ENCODE peak calls at places on chromosomes 3 and 15, in six cellular contexts. F is neuronal stem cell, G is mesendoderm, M is IMR-90, D is H9, S is mesenchymal stem cell. O is an unnamed sample.

GRCh38 chr3:129549006-129549800 is 6.2 kb downstream of the H1-8 start:
- DNase-seq in F (no peak), G (peak; percentile 59), M (peak; percentile 61), D (no peak), S (peak; percentile 61), O (no peak)

GRCh38 chr3:172213168-172213567 is 173.8 kb downstream of the FNDC3B start:
- DNase-seq in F (no peak), G (no peak), M (peak; percentile 81), D (no peak), S (peak; percentile 67), O (no peak)

GRCh38 chr3:66037330-66037985 is 1.3 kb downstream of the MAGI1 start:
- DNase-seq in F (no peak), G (peak; percentile 93), M (peak; percentile 64), D (peak; percentile 76), S (peak; percentile 67), O (peak; percentile 66)

GRCh38 chr3:10465161-10465560 is 40.2 kb downstream of the ATP2B2 start:
- DNase-seq in F (no peak), G (no peak), M (no peak), D (no peak), S (no peak), O (no peak)

GRCh38 chr3:48661501-48662139 is 1.1 kb downstream of the CELSR3 start:
- DNase-seq in F (peak; percentile 86), G (peak; percentile 70), M (peak; percentile 41), D (peak; percentile 87), S (peak; percentile 50), O (peak; percentile 98)

GRCh38 chr3:27201435-27201966 is 167.7 kb downstream of the NEK10 start:
- DNase-seq in F (no peak), G (no peak), M (no peak), D (no peak), S (no peak), O (no peak)

GRCh38 chr15:56869573-56869972 is 48.9 kb upstream of the TCF12 start:
- DNase-seq in F (no peak), G (peak; percentile 14), M (no peak), D (no peak), S (no peak), O (peak; percentile 61)

GRCh38 chr3:53255360-53255774 is 455 bp downstream of the TKT start:
- DNase-seq in F (no peak), G (no peak), M (no peak), D (no peak), S (peak; percentile 26), O (no peak)

GRCh38 chr3:24508423-24508839 is 13.8 kb upstream of the THRB start:
- DNase-seq in F (no peak), G (no peak), M (no peak), D (no peak), S (no peak), O (no peak)

GRCh38 chr3:51670053-51670666 is 892 bp upstream of the TEX264 start:
- DNase-seq in F (no peak), G (no peak), M (no peak), D (no peak), S (no peak), O (no peak)

GRCh38 chr3:56754753-56755365 is 46.9 kb downstream of the ARHGEF3 start:
- DNase-seq in F (no peak), G (no peak), M (no peak), D (no peak), S (no peak), O (no peak)

GRCh38 chr3:190175490-190175889 is 54.8 kb upstream of the P3H2 start:
- DNase-seq in F (no peak), G (no peak), M (peak; percentile 37), D (no peak), S (no peak), O (no peak)

GRCh38 chr15:36133686-36134085 is 445.7 kb upstream of the CDIN1 start:
- DNase-seq in F (no peak), G (no peak), M (peak; percentile 53), D (no peak), S (peak; percentile 46), O (no peak)

GRCh38 chr3:189298469-189299375 is 127.0 kb downstream of the TPRG1 start:
- DNase-seq in F (no peak), G (no peak), M (no peak), D (no peak), S (no peak), O (no peak)

GRCh38 chr3:139836656-139837464 is 98.1 kb upstream of the CLSTN2 start:
- DNase-seq in F (no peak), G (no peak), M (no peak), D (no peak), S (no peak), O (no peak)

GRCh38 chr3:49498239-49498638 is 28.2 kb downstream of the DAG1 start:
- DNase-seq in F (no peak), G (no peak), M (no peak), D (no peak), S (no peak), O (no peak)

DNA sequence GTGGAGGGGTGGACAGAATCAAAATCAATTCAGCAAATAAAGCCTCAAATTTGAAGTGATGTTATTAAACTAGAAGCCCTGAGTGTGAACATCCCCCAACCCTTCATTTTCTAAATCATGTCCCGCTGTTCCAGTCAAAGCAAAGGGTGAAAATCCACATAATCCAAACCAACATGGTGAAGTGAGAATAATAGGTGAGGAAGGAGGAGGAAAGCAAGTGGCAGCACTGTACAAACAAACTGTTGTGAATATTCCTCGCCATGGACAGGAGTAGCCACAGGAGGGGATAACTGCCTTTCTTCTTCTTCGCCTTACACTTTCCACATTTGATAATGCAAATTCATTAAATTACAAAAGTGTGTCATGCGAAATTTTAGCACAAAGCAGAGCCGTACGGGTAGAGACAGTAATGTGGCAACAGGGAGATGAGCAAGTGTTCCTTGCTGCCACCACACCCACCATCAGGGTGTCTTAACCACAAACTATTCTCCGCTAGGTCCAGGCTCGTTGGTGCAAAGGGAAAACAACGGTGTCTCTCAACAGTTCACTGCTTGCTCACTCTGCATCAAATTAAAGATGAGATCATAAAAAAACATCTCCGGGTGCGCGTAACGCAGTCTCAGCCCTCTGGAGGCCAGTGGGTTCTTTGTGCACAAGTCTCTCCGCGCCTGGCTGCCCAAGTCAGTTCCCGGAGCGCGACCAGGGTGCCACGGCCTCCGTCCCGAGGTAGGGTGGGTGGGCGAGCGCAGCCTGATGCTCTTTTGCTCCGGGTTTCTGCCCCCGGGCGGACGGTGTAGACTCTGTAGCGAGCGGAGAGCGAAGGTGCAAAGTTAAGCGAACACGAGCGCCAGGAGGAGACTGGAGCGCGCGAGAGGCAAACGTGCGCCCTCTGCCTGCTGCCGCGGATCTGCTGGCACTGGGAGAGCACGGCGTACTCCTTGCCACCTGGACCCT is 6.7 kb downstream of the EPHA3 start:
- DNase-seq in F (peak; percentile 56), G (peak; percentile 88), M (peak; percentile 42), D (peak; percentile 92), S (peak; percentile 67), O (peak; percentile 88)
- H2BK120ac ChIP-seq in F (no peak overlapping the region), G (no peak overlapping the region), M (no peak overlapping the region), D (no peak overlapping the region), S (no peak overlapping the region), O (no peak overlapping the region)

GRCh38 chr3:20185733-20186599 is at the start of gene SGO1:
- DNase-seq in F (peak; percentile 95), G (peak; percentile 99), M (peak; percentile 96), D (peak; percentile 99), S (peak; percentile 98), O (peak; percentile 92)
- H2BK120ac ChIP-seq in F (no peak within 1 kb of the TSS), G (no peak within 1 kb of the TSS), M (peak within 1 kb of the TSS; percentile 50), D (no peak within 1 kb of the TSS), S (peak within 1 kb of the TSS; percentile 21), O (no peak within 1 kb of the TSS)

GRCh38 chr15:63043391-63044076 is 987 bp downstream of the TPM1 start:
- DNase-seq in F (no peak), G (no peak), M (no peak), D (no peak), S (peak; percentile 43), O (no peak)
- H2BK120ac ChIP-seq in F (peak overlapping the region; percentile 35), G (peak overlapping the region; percentile 78), M (peak overlapping the region; percentile 78), D (peak overlapping the region; percentile 75), S (peak overlapping the region; percentile 77), O (no peak overlapping the region)

GRCh38 chr3:99644017-99644416 is 5.6 kb downstream of the COL8A1 start:
- DNase-seq in F (no peak), G (no peak), M (no peak), D (no peak), S (no peak), O (no peak)

GRCh38 chr3:99647081-99647480 is 8.7 kb downstream of the COL8A1 start:
- DNase-seq in F (no peak), G (no peak), M (peak; percentile 56), D (no peak), S (peak; percentile 59), O (no peak)

GRCh38 chr3:99644741-99645140 is 6.3 kb downstream of the COL8A1 start:
- DNase-seq in F (no peak), G (no peak), M (no peak), D (no peak), S (no peak), O (no peak)

GRCh38 chr3:99646107-99646435 is 7.7 kb downstream of the COL8A1 start:
- DNase-seq in F (no peak), G (no peak), M (no peak), D (no peak), S (no peak), O (no peak)

DNA sequence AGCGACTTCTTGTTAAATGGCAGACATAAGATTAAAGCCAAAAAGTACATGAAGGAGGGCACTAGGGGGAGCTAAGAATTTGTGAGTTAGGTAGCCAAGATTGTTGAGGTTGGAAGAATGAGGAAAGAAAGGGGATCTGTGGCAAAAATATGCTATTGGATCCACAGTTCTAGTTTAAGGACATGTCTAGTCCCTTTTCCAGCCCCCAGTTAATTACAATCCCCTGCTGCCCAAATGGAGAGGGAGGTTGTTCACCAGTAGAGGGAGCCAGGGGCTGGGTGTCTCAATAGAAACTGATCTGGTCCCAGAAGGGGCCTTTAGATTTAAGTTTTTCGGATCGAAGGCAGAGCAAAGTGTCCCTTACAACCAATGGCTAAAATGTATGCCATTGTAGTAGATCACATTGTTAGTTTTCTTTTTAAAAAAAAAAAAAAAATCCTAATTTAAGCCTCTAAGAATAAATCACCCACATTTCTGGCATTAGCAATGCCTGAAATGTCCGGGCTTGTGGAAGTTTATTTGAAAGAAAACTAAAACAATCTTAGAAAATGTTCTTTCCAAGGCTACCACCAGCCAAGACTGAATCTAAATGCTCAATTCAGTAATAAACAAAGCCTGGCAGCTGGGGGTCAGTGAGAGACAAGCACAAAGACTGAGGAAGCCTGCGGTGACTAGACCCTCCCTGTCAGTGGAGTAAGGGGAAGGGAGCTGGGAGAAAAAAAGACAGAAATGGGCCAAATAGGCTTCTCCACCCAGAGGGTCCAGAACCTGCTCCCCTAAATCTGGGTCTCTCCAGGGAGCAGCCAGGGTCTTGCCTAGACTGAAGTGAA is 7.1 kb downstream of the COL8A1 start:
- DNase-seq in F (peak; percentile 31), G (peak; percentile 68), M (peak; percentile 81), D (peak; percentile 51), S (peak; percentile 81), O (no peak)
- H2BK120ac ChIP-seq in F (no peak overlapping the region), G (no peak overlapping the region), M (peak overlapping the region; percentile 77), D (no peak overlapping the region), S (no peak overlapping the region), O (no peak overlapping the region)

GRCh38 chr3:64022451-64023186 is 675 bp downstream of the PSMD6 start:
- DNase-seq in F (no peak), G (no peak), M (no peak), D (no peak), S (peak; percentile 38), O (no peak)
- H2BK120ac ChIP-seq in F (no peak overlapping the region), G (no peak overlapping the region), M (no peak overlapping the region), D (no peak overlapping the region), S (no peak overlapping the region), O (no peak overlapping the region)